ENCODE peak calls at places on chromosomes 2 and 18, in five cellular contexts. K is neural crest cell, P is MM.1S, Z is WERI-Rb-1, N is omental fat pad. B is an unnamed sample.

GRCh38 chr2:170707821-170708795 is 7.0 kb upstream of the SP5 start:
- DNase-seq in P (no peak), Z (no peak), K (no peak), N (no peak), B (no peak)

GRCh38 chr2:177078416-177078815 is 134.2 kb upstream of the HNRNPA3 start:
- DNase-seq in P (no peak), K (no peak), N (no peak), Z (no peak), B (peak)

GRCh38 chr18:32907656-32908441 is 135.0 kb upstream of the KLHL14 start:
- DNase-seq in P (no peak), K (no peak), Z (no peak), N (no peak), B (no peak)

GRCh38 chr2:113863166-113863565 is 26.7 kb upstream of the ACTR3 start:
- DNase-seq in P (no peak), K (no peak), N (no peak), Z (no peak), B (no peak)

GRCh38 chr2:860259-860855 is 90.3 kb upstream of the SNTG2 start:
- DNase-seq in K (no peak), Z (no peak), P (no peak), N (no peak), B (no peak)

GRCh38 chr2:163610817-163611556 is 124.8 kb downstream of the FIGN start:
- DNase-seq in N (no peak), P (no peak), Z (peak), K (no peak), B (no peak)

GRCh38 chr2:180474716-180475115 is 467.6 kb upstream of the CWC22 start:
- DNase-seq in Z (no peak), N (no peak), P (no peak), K (no peak), B (no peak)

GRCh38 chr2:190964170-190964795 is 49.7 kb downstream of the STAT1 start:
- DNase-seq in N (no peak), Z (no peak), P (peak), K (no peak), B (no peak)

GRCh38 chr2:74462786-74463105 is 2.4 kb downstream of the MOGS start:
- DNase-seq in P (no peak), Z (no peak), N (no peak), K (no peak), B (no peak)

GRCh38 chr2:74462054-74462785 is 3.0 kb downstream of the MOGS start:
- DNase-seq in P (no peak), K (no peak), Z (no peak), N (no peak), B (no peak)

GRCh38 chr2:74458957-74459290 is 686 bp downstream of the WBP1 start:
- DNase-seq in Z (no peak), P (no peak), N (no peak), K (no peak), B (no peak)

GRCh38 chr2:74459377-74460118 is 1.3 kb downstream of the WBP1 start:
- DNase-seq in P (no peak), K (no peak), N (no peak), Z (no peak), B (no peak)

GRCh38 chr2:74461187-74462053 is 3.2 kb downstream of the WBP1 start:
- DNase-seq in K (no peak), P (no peak), Z (peak), N (no peak), B (no peak)
- TF ChIP-seq CTCF in K (no peak), P (peak), Z (peak), N (no peak), B (no peak)

GRCh38 chr2:72211359-72211758 is 63.7 kb upstream of the CYP26B1 start:
- DNase-seq in P (no peak), Z (no peak), N (no peak), K (no peak), B (peak)
- TF ChIP-seq CTCF in P (no peak), Z (no peak), N (no peak), K (no peak), B (no peak)

DNA sequence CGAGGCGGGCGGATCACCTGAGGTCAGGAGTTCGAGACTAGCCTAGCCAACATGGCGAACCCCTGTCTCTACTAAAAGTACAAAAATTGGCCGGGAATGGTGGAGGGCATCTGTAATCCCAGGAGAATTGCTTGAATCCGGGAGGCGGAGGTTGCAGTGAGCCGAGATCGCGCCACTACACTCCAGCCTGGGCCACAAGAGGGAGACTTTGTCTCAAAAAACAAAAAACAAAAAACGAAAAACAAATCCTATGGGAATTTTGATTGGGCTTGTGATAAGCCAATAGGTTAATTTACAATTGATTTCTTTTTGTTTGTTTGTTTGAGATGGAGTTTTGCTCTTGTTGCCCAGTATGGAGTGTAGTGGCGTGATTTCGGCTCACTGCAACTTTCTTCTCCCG is 24.2 kb upstream of the TOGARAM2 start:
- DNase-seq in N (no peak), Z (peak), K (peak), P (no peak), B (no peak)
- TF ChIP-seq CTCF in N (no peak), Z (peak), K (peak), P (peak), B (peak)

DNA sequence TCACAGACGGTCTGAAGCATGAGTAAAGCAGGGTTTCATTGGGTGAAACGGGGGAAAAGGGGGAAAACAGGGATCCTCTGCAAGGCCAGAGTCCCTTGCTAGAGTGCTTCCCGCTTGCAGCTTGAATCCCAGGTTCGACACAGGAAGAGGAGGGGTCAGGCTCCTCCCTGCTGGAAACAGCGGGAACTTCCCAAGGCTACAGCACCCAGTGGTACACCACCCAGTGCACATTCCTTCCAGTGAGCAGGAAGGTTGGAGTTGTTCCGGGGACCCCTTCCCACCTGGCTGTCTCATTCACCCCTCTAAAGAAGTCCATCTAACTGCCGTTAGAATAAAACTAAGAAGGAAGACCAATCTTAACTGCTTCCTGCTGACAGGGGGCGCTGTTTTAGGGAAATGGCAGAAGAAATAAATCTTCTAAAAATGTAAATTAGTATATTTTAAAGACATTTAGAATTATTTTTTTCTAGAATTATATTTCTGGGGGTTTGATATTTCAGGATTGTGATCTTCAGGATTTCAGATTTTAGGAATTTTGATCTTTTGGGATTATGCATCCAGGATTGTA is 230.9 kb downstream of the RBM43 start:
- DNase-seq in N (no peak), K (no peak), P (no peak), Z (no peak), B (no peak)
- TF ChIP-seq CTCF in N (no peak), K (peak), P (peak), Z (no peak), B (no peak)

GRCh38 chr18:77366725-77367641 is 117.3 kb downstream of the GALR1 start:
- DNase-seq in Z (peak), N (no peak), P (no peak), K (peak), B (peak)
- TF ChIP-seq CTCF in Z (no peak), N (no peak), P (no peak), K (no peak), B (no peak)

DNA sequence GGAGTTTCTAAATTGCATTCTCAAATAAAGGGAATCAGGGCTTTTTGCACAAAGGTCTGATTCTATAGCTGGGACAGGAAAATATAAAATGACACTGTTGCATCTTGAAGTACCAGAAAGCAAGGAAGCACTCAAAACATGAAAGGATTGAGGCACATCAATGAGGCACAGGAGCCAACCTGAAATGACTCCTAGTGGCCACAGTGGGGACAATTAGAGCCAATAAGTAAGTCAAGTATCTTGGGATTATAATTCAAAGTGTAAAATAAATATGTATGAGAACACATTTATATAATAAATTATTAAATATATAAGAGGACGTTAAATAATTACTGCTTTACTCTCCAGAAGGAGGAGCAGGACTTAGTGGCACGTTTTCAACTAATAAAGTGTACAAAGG is 1259.5 kb upstream of the CDH2 start:
- DNase-seq in Z (no peak), P (no peak), N (no peak), K (no peak), B (no peak)
- TF ChIP-seq CTCF in Z (no peak), P (peak), N (no peak), K (peak), B (no peak)

DNA sequence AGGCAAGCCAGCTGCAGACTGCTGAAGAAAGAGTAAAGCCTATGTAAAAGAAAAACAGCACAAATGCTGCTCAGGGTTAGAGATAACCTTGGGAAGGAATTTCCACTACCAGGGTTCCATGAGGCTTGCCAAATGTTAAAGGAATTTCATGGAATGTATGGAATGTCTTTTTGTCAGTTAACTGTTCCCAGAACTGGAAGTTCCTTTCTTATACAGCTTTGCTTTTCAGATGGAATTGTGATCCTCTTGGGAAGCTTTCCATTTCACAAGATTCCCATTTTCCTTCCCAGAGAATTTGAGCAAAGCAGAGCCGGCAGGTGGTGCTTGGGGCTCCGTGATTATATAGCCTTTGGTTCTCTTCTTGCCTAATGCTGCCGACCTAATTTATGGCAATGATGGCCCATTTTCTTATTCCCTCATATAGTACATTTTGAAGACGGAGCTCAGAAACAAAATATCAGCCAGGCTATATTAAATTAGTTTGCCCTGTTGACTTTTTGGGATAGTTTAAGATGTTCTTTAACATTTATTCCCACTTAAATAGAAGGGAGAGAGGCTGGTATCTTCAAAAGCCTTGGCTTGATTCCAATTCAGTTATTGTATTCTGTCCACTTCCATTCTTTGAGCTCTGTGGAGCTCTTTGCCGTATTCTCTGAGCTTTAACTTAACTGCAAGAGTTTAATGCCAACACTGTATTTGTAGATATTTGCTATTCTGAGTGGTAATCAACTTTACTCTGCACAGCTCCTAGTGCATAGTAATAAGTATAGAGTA is 162.3 kb downstream of the PHLPP1 start:
- DNase-seq in N (no peak), Z (no peak), K (no peak), P (no peak), B (peak)
- TF ChIP-seq CTCF in N (no peak), Z (no peak), K (no peak), P (no peak), B (no peak)

GRCh38 chr2:206125914-206126313 is 33.3 kb downstream of the NDUFS1 start:
- DNase-seq in N (no peak), P (no peak), Z (no peak), K (no peak), B (no peak)

GRCh38 chr2:206127656-206128055 is 31.6 kb downstream of the NDUFS1 start:
- DNase-seq in N (no peak), Z (peak), P (no peak), K (no peak), B (no peak)
- TF ChIP-seq CTCF in N (no peak), Z (peak), P (peak), K (no peak), B (no peak)

GRCh38 chr2:85579266-85579935 is 2.0 kb downstream of the VAMP8 start:
- DNase-seq in K (no peak), P (no peak), Z (no peak), N (no peak), B (no peak)
- TF ChIP-seq CTCF in K (no peak), P (no peak), Z (no peak), N (no peak), B (no peak)

GRCh38 chr18:24118750-24119577 is 19.9 kb upstream of the CABYR start:
- DNase-seq in N (peak), P (peak), Z (peak), K (peak), B (peak)
- TF ChIP-seq CTCF in N (no peak), P (peak), Z (peak), K (peak), B (peak)

B was measured in RWPE1.